ENCODE peak calls at places on chromosomes 5 and 9, in seven cellular contexts. W is prostate gland; G is stomach; B is iPS DF 6.9; F is MM.1S; N is dorsolateral prefrontal cortex; Q is CD4-positive, CD25-positive, alpha-beta regulatory T cell. T is an unnamed sample. For H3K27me3, the result is how much of the 10 kb centered on the place peaks cover.

GRCh38 chr5:99037668-99038067 is 108.9 kb upstream of the CHD1 start:
- DNase-seq in W (no peak), G (peak), B (no peak), F (peak), N (no peak), Q (peak), T (no peak)

GRCh38 chr9:31839273-31839672 is 545.2 kb upstream of the ACO1 start:
- DNase-seq in W (no peak), G (no peak), B (peak), F (peak), N (no peak), Q (no peak), T (no peak)

GRCh38 chr5:60101561-60101960 is 208.0 kb upstream of the PDE4D start:
- DNase-seq in W (no peak), G (no peak), B (no peak), F (no peak), N (no peak), Q (no peak), T (no peak)

GRCh38 chr5:71860048-71860447 is 141.0 kb downstream of the CARTPT start:
- DNase-seq in W (no peak), G (no peak), B (no peak), F (no peak), N (no peak), Q (no peak), T (no peak)

GRCh38 chr9:110179734-110180133 is 28.2 kb downstream of the C9orf152 start:
- DNase-seq in W (no peak), G (no peak), B (no peak), F (no peak), N (no peak), Q (no peak), T (no peak)

GRCh38 chr5:153660919-153661318 is 170.4 kb downstream of the GRIA1 start:
- DNase-seq in W (no peak), G (no peak), B (no peak), F (no peak), N (no peak), Q (no peak), T (no peak)

GRCh38 chr9:112496074-112496722 is 9.6 kb downstream of the KIAA1958 start:
- DNase-seq in W (no peak), G (no peak), B (no peak), F (no peak), N (no peak), Q (no peak), T (no peak)

GRCh38 chr5:80082731-80083114 is 47.6 kb downstream of the THBS4 start:
- DNase-seq in W (peak), G (peak), B (peak), F (no peak), N (peak), Q (peak), T (no peak)

GRCh38 chr9:121464968-121465367 is 34.7 kb downstream of the GGTA1 start:
- DNase-seq in W (peak), G (no peak), B (no peak), F (no peak), N (no peak), Q (no peak), T (no peak)

GRCh38 chr9:83413367-83413766 is 124.8 kb downstream of the FRMD3 start:
- DNase-seq in W (no peak), G (no peak), B (no peak), F (no peak), N (no peak), Q (no peak), T (no peak)

GRCh38 chr5:79070002-79070567 is 518 bp downstream of the BHMT2 start:
- DNase-seq in W (no peak), G (no peak), B (no peak), F (no peak), N (no peak), Q (no peak), T (no peak)

GRCh38 chr5:171437286-171437821 is 17.9 kb downstream of the FGF18 start:
- DNase-seq in W (no peak), G (peak), B (no peak), F (no peak), N (no peak), Q (no peak), T (no peak)

GRCh38 chr5:177025139-177025538 is 2.6 kb downstream of the ZNF346 start:
- DNase-seq in W (no peak), G (no peak), B (no peak), F (no peak), N (no peak), Q (no peak), T (no peak)

GRCh38 chr9:69471433-69471832 is 146.4 kb downstream of the ENTREP1 start:
- DNase-seq in W (no peak), G (no peak), B (no peak), F (no peak), N (no peak), Q (no peak), T (no peak)

GRCh38 chr9:93812410-93812668 is 142.8 kb downstream of the BARX1 start:
- DNase-seq in W (no peak), G (no peak), B (no peak), F (no peak), N (no peak), Q (no peak), T (no peak)

GRCh38 chr9:127931092-127931881 is 710 bp upstream of the PIP5KL1 start:
- DNase-seq in W (no peak), G (no peak), B (no peak), F (peak), N (no peak), Q (no peak), T (no peak)

GRCh38 chr5:173963867-173964429 is 25.0 kb upstream of the C5orf47 start:
- DNase-seq in W (peak), G (no peak), B (no peak), F (no peak), N (peak), Q (no peak), T (no peak)

GRCh38 chr5:173735171-173735570 is 118.7 kb upstream of the BOD1 start:
- DNase-seq in W (no peak), G (no peak), B (no peak), F (no peak), N (no peak), Q (no peak), T (no peak)

GRCh38 chr9:100150209-100150608 is 51.2 kb downstream of the INVS start:
- DNase-seq in W (peak), G (no peak), B (no peak), F (no peak), N (no peak), Q (no peak), T (no peak)

GRCh38 chr9:69601698-69602097 is 70.5 kb downstream of the APBA1 start:
- DNase-seq in W (no peak), G (no peak), B (no peak), F (no peak), N (no peak), Q (no peak), T (no peak)

GRCh38 chr9:81622471-81623245 is 66.7 kb downstream of the TLE1 start:
- DNase-seq in W (peak), G (no peak), B (no peak), F (no peak), N (no peak), Q (no peak), T (no peak)

GRCh38 chr9:130053109-130053503 is 600 bp upstream of the GPR107 start:
- DNase-seq in W (no peak), G (no peak), B (no peak), F (no peak), N (no peak), Q (no peak), T (no peak)

GRCh38 chr5:139717221-139717620 is 69.1 kb downstream of the CXXC5 start:
- DNase-seq in W (no peak), G (no peak), B (no peak), F (no peak), N (no peak), Q (no peak), T (no peak)

GRCh38 chr5:151675225-151675955 is 11.3 kb downstream of the SPARC start:
- DNase-seq in W (no peak), G (no peak), B (no peak), F (no peak), N (no peak), Q (peak), T (no peak)

GRCh38 chr5:175824621-175825020 is 46.8 kb upstream of the CPLX2 start:
- DNase-seq in W (no peak), G (no peak), B (no peak), F (no peak), N (no peak), Q (no peak), T (no peak)

GRCh38 chr9:38620483-38621433 is at the start of gene ANKRD18A:
- DNase-seq in W (peak), G (peak), B (peak), F (peak), N (peak), Q (peak), T (peak)

GRCh38 chr5:9226026-9226536 is 319.8 kb downstream of the SEMA5A start:
- DNase-seq in W (no peak), G (no peak), B (no peak), F (no peak), N (no peak), Q (no peak), T (no peak)

GRCh38 chr5:116702776-116703175 is 128.2 kb upstream of the SEMA6A start:
- DNase-seq in W (no peak), G (no peak), B (no peak), F (no peak), N (no peak), Q (no peak), T (no peak)

GRCh38 chr5:1661311-1661710 is 137.6 kb upstream of the LPCAT1 start:
- DNase-seq in W (no peak), G (no peak), B (no peak), F (no peak), N (no peak), Q (no peak), T (no peak)

GRCh38 chr5:62256161-62257017 is 49.6 kb upstream of the KIF2A start:
- DNase-seq in W (no peak), G (no peak), B (no peak), F (no peak), N (no peak), Q (peak), T (no peak)

GRCh38 chr9:33988219-33988890 is 60.3 kb downstream of the UBAP2 start:
- DNase-seq in W (no peak), G (no peak), B (no peak), F (peak), N (no peak), Q (peak), T (no peak)

GRCh38 chr9:33992622-33993021 is 56.1 kb downstream of the UBAP2 start:
- DNase-seq in W (no peak), G (no peak), B (no peak), F (no peak), N (no peak), Q (no peak), T (no peak)

GRCh38 chr9:33995449-33995848 is 53.2 kb downstream of the UBAP2 start:
- DNase-seq in W (no peak), G (no peak), B (no peak), F (no peak), N (no peak), Q (no peak), T (no peak)

GRCh38 chr9:33993104-33993503 is 55.6 kb downstream of the UBAP2 start:
- DNase-seq in W (no peak), G (no peak), B (no peak), F (no peak), N (no peak), Q (no peak), T (no peak)
- H3K27ac ChIP-seq in W (no peak), G (no peak), B (no peak), F (no peak), N (no peak), Q (no peak), T (no peak)

DNA sequence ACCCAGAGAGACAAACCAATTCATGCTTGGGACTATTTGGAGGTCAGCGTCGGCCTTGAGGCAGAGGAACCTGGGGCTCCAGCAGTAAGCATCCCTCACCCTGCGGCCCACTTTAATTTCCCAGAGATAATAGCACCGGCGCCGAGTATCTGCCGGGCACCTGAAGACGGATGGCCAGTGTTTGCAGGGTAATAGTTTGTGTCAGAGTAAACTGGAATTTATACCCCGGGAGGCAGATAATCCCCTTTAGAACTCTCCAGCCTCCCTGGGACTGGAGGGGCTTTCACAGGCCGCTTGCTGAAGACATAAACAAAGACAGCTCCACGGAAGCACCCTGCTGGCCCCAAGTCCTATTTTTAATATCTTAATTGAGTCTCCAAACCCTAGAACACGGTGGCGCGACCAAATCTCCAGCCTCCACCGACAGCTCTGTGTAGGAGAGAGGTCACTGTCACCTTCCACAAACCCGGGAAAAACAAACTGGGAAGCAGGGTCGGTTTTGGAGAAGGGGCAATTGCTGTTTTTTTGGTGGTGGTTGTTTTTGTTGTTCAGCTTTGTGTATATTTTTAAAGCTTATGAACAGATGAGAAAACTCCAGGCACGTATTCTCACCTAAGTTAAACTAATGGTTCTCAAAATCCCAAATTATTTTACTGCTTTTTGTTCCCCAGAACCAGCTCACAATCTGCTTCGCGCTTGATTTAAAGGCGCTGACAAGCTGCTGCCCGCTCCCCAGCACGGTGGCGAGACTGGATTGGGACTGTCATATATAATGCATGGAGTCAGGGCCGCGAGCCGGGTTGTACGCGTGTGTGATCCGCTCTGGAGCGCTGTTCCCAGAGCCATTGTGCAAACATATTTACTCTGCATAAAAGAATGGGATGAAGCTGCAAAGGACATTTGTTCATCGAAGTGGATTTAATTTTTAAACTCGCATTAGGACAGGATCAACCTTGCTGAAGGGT is 17.6 kb upstream of the FCN1 start:
- DNase-seq in W (no peak), G (no peak), B (no peak), F (no peak), N (no peak), Q (no peak), T (no peak)
- H3K4me3 ChIP-seq in W (no peak), G (no peak), B (no peak), F (no peak), N (no peak), Q (no peak), T (no peak)

GRCh38 chr5:2751592-2752021 is at the start of gene IRX2:
- DNase-seq in W (peak), G (peak), B (peak), F (no peak), N (no peak), Q (no peak), T (no peak)

GRCh38 chr5:2748841-2749513 is 2.5 kb downstream of the IRX2 start:
- DNase-seq in W (no peak), G (no peak), B (no peak), F (no peak), N (no peak), Q (no peak), T (no peak)

GRCh38 chr5:2749514-2750025 is 1.9 kb downstream of the IRX2 start:
- DNase-seq in W (no peak), G (no peak), B (no peak), F (no peak), N (no peak), Q (no peak), T (no peak)

GRCh38 chr5:2750758-2751464 is 566 bp downstream of the IRX2 start:
- DNase-seq in W (no peak), G (no peak), B (no peak), F (no peak), N (no peak), Q (no peak), T (no peak)

DNA sequence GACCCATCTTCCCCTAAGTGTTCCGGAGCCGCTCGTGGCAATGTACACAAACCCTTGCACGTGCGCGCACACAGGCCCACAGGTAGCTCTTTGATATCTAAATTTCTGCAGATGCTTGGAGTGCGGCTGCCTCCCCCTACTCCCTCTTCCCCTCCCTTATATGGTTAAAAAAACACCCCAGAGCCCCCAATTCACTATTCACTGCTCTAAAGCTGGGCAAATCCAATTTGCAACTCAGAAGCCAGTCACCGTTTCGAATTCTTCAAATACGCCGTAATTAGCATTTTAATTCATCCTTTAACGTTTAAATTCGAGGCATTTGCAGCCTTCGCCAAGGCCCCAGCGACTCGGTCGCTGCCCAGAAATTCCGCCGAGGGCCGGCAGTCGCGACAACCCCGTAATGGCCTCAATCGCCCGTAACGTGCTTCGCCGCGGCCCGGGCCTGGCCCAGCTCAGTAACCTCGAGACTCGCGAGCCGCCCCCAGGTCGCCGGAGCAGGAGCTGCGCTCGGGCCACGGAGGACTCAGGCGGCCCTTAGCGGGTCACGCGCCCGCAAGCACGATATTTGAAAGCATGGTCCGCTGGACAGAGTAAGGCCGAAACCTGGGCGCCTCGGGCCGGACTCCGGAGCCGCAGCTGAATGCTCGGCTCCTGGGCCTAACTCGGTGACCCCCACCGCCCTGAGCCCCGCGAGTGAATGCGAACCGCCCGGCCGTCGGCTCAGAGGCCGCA is 1.3 kb downstream of the IRX2 start:
- DNase-seq in W (no peak), G (no peak), B (no peak), F (no peak), N (no peak), Q (no peak), T (no peak)
- H3K27me3 ChIP-seq in W (under half), G (under half), B (under half), F (under half), N (half or more), Q (under half), T (under half)

GRCh38 chr9:114621561-114621960 is 10.5 kb downstream of the TMEM268 start:
- DNase-seq in W (no peak), G (no peak), B (no peak), F (no peak), N (no peak), Q (no peak), T (no peak)

GRCh38 chr9:114616684-114617520 is 5.8 kb downstream of the TMEM268 start:
- DNase-seq in W (peak), G (peak), B (no peak), F (peak), N (no peak), Q (no peak), T (no peak)

GRCh38 chr9:114621975-114622609 is 11.0 kb downstream of the TMEM268 start:
- DNase-seq in W (no peak), G (no peak), B (no peak), F (no peak), N (no peak), Q (no peak), T (no peak)

GRCh38 chr9:114614373-114614772 is 3.3 kb downstream of the TMEM268 start:
- DNase-seq in W (no peak), G (no peak), B (no peak), F (no peak), N (no peak), Q (no peak), T (no peak)

DNA sequence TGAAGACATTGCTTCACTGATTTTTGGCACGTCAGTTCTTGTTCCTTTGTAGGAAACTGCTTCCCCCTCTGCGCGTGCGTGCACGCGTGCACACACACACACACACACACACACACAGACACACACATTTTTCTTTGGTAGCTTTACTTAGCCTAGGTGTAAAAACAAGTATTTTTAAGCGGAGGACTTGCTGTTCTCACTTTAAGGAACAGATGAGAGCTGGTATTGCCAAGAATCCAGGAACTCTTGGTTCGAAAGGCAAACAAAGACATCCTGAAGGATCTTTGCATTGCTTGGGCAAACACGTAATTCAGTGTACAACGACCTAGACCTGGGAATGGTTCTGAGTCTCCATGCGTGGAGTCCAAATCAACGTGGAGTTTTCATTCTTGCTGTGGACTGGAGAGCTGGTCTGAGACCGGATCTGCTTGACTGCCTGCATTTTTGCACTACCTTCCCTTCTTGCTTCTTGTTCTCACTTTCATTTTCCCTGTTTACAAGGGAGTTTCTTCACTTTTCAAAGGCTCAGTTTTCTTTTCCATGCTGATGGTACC is 8.2 kb downstream of the TMEM268 start:
- DNase-seq in W (peak), G (peak), B (no peak), F (peak), N (peak), Q (peak), T (no peak)
- H3K27ac ChIP-seq in W (peak), G (peak), B (no peak), F (peak), N (peak), Q (no peak), T (peak)